ENCODE peak calls at places on chromosomes 7 and 10, in four cellular contexts. N is neural progenitor cell, V is left ventricle myocardium inferior, I is Panc1. H is an unnamed sample.

GRCh38 chr10:24912214-24912613 is 40.2 kb downstream of the PRTFDC1 start:
- DNase-seq in N (no peak), V (no peak), I (no peak), H (no peak)

GRCh38 chr10:103757531-103758293 is 97.7 kb downstream of the SH3PXD2A start:
- DNase-seq in N (no peak), V (peak; percentile 55), I (no peak), H (no peak)

GRCh38 chr10:118966131-118967125 is 63.1 kb upstream of the NANOS1 start:
- DNase-seq in N (no peak), V (peak; percentile 25), I (no peak), H (no peak)

GRCh38 chr7:96901822-96902412 is 103.4 kb upstream of the DLX6 start:
- DNase-seq in N (no peak), V (no peak), I (no peak), H (no peak)

GRCh38 chr10:98403812-98404504 is 11.0 kb downstream of the PYROXD2 start:
- DNase-seq in N (no peak), V (no peak), I (no peak), H (no peak)

GRCh38 chr7:74542558-74543117 is 88.9 kb downstream of the GTF2IRD1 start:
- DNase-seq in N (no peak), V (peak; percentile 70), I (no peak), H (peak; percentile 65)

GRCh38 chr7:28102778-28103177 is 77.8 kb downstream of the JAZF1 start:
- DNase-seq in N (no peak), V (no peak), I (no peak), H (no peak)

GRCh38 chr7:130022115-130022514 is 29.1 kb downstream of the ZC3HC1 start:
- DNase-seq in N (no peak), V (peak; percentile 25), I (no peak), H (no peak)

GRCh38 chr10:74033724-74034123 is 35.8 kb downstream of the VCL start:
- DNase-seq in N (no peak), V (no peak), I (no peak), H (no peak)

GRCh38 chr10:75400163-75400768 is 1.3 kb downstream of the ZNF503 start:
- DNase-seq in N (peak; percentile 56), V (no peak), I (no peak), H (peak; percentile 64)

GRCh38 chr7:96933067-96933645 is 72.2 kb upstream of the DLX6 start:
- DNase-seq in N (no peak), V (no peak), I (no peak), H (no peak)

GRCh38 chr10:93993414-93993781 is 333 bp upstream of the PLCE1 start:
- DNase-seq in N (no peak), V (no peak), I (no peak), H (no peak)

GRCh38 chr7:95473276-95473985 is 12.3 kb upstream of the ASB4 start:
- DNase-seq in N (peak; percentile 81), V (no peak), I (no peak), H (no peak)

GRCh38 chr7:97022451-97023306 is 2.0 kb downstream of the DLX5 start:
- DNase-seq in N (peak; percentile 39), V (no peak), I (no peak), H (no peak)

GRCh38 chr10:31431021-31431420 is 112.0 kb downstream of the ZEB1 start:
- DNase-seq in N (no peak), V (no peak), I (no peak), H (no peak)

GRCh38 chr10:80464557-80465466 is 10.7 kb downstream of the TSPAN14 start:
- DNase-seq in N (peak; percentile 93), V (no peak), I (no peak), H (no peak)

GRCh38 chr7:95427914-95428516 is 6.8 kb downstream of the PON2 start:
- DNase-seq in N (peak; percentile 28), V (no peak), I (no peak), H (no peak)

GRCh38 chr10:35400600-35401268 is 64.4 kb downstream of the CCNY start:
- DNase-seq in N (no peak), V (no peak), I (no peak), H (no peak)

GRCh38 chr10:4069491-4069890 is 284.5 kb upstream of the KLF6 start:
- DNase-seq in N (no peak), V (no peak), I (no peak), H (no peak)

GRCh38 chr7:25968205-25968993 is 183.6 kb upstream of the NFE2L3 start:
- DNase-seq in N (no peak), V (no peak), I (no peak), H (no peak)

GRCh38 chr10:76284351-76284750 is 852.9 kb downstream of the LRMDA start:
- DNase-seq in N (no peak), V (no peak), I (no peak), H (no peak)

GRCh38 chr10:24374134-24374915 is 165.4 kb downstream of the KIAA1217 start:
- DNase-seq in N (no peak), V (no peak), I (no peak), H (no peak)

GRCh38 chr10:35004651-35005050 is 85.5 kb downstream of the CUL2 start:
- DNase-seq in N (no peak), V (no peak), I (no peak), H (no peak)

GRCh38 chr10:100186253-100186780 is 488 bp upstream of the ERLIN1 start:
- DNase-seq in N (no peak), V (peak; percentile 52), I (no peak), H (peak; percentile 68)

GRCh38 chr10:49410365-49411074 is 14.6 kb upstream of the DRGX start:
- DNase-seq in N (no peak), V (peak; percentile 57), I (no peak), H (peak; percentile 55)

GRCh38 chr10:87608756-87609155 is 50.9 kb upstream of the PAPSS2 start:
- DNase-seq in N (no peak), V (no peak), I (no peak), H (no peak)

GRCh38 chr7:6546852-6547251 is 4.4 kb downstream of the GRID2IP start:
- DNase-seq in N (no peak), V (no peak), I (no peak), H (no peak)

GRCh38 chr10:46245381-46245900 is 41.4 kb upstream of the ANTXRL start:
- DNase-seq in N (no peak), V (no peak), I (no peak), H (peak; percentile 46)

GRCh38 chr7:103592187-103592586 is 146.2 kb upstream of the SLC26A5 start:
- DNase-seq in N (no peak), V (no peak), I (no peak), H (no peak)

GRCh38 chr10:112588225-112588990 is 141.4 kb downstream of the VTI1A start:
- DNase-seq in N (no peak), V (no peak), I (no peak), H (no peak)

GRCh38 chr10:8273749-8274148 is 219.3 kb downstream of the GATA3 start:
- DNase-seq in N (no peak), V (no peak), I (no peak), H (no peak)

GRCh38 chr10:77784856-77785255 is 141.7 kb downstream of the DLG5 start:
- DNase-seq in N (no peak), V (no peak), I (no peak), H (no peak)

GRCh38 chr7:155205368-155206285 is 92.1 kb upstream of the INSIG1 start:
- DNase-seq in N (peak; percentile 20), V (peak; percentile 74), I (peak; percentile 97), H (peak; percentile 86)

GRCh38 chr10:131675104-131675503 is 225.7 kb upstream of the PPP2R2D start:
- DNase-seq in N (no peak), V (no peak), I (no peak), H (no peak)

GRCh38 chr10:788796-789748 is 99.6 kb upstream of the DIP2C start:
- DNase-seq in N (peak; percentile 72), V (peak; percentile 76), I (peak; percentile 20), H (peak; percentile 82)

GRCh38 chr10:44355630-44356029 is 29.3 kb downstream of the CXCL12 start:
- DNase-seq in N (no peak), V (no peak), I (no peak), H (no peak)

GRCh38 chr7:121941836-121942235 is 68.9 kb downstream of the PTPRZ1 start:
- DNase-seq in N (no peak), V (no peak), I (no peak), H (no peak)

GRCh38 chr7:121938429-121938996 is 65.6 kb downstream of the PTPRZ1 start:
- DNase-seq in N (no peak), V (no peak), I (no peak), H (no peak)

GRCh38 chr7:121937224-121937623 is 64.3 kb downstream of the PTPRZ1 start:
- DNase-seq in N (peak; percentile 14), V (no peak), I (no peak), H (no peak)

GRCh38 chr7:121945066-121945848 is 72.3 kb downstream of the PTPRZ1 start:
- DNase-seq in N (no peak), V (no peak), I (no peak), H (no peak)

DNA sequence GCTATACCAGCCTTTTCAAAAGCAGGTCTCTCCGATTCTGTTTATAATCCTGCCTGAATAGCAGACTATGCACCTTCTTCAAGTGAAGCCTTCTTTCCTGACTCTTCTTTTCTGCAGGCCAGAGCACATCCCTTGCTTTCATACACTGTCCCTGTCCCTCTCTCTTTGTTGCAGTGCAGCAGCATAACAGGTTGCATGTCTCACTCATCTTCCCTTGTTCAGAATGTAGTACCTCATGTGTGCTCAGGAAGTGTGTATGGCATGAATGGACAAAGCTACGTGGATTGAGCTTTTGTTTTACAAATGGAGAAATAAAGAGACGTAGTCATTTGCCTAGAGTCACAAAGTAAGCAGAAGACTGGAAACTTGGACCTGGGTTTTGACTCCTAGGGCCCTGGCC is 67.9 kb downstream of the PTPRZ1 start:
- DNase-seq in N (no peak), V (no peak), I (no peak), H (no peak)
- H3K4me1 ChIP-seq in N (peaks cover 68% of the 10 kb centered on the region), V (no peaks in the 10 kb centered on the region), I (no peaks in the 10 kb centered on the region), H (no peaks in the 10 kb centered on the region)

GRCh38 chr7:4713183-4713784 is 31.2 kb downstream of the FOXK1 start:
- DNase-seq in N (peak; percentile 40), V (no peak), I (no peak), H (no peak)

GRCh38 chr7:4712371-4713182 is 30.5 kb downstream of the FOXK1 start:
- DNase-seq in N (no peak), V (no peak), I (peak; percentile 60), H (no peak)

GRCh38 chr7:4714767-4715384 is 32.8 kb downstream of the FOXK1 start:
- DNase-seq in N (no peak), V (no peak), I (no peak), H (no peak)

GRCh38 chr7:4715385-4715770 is 33.3 kb downstream of the FOXK1 start:
- DNase-seq in N (no peak), V (peak; percentile 64), I (no peak), H (peak; percentile 84)

GRCh38 chr7:4714161-4714700 is 32.1 kb downstream of the FOXK1 start:
- DNase-seq in N (no peak), V (no peak), I (no peak), H (no peak)
- TF ChIP-seq CTCF in N (no peak), V (no peak), I (no peak), H (no peak)

GRCh38 chr10:69870591-69870990 is 68.9 kb downstream of the COL13A1 start:
- DNase-seq in N (no peak), V (no peak), I (no peak), H (no peak)

GRCh38 chr10:69867699-69868558 is 66.2 kb downstream of the COL13A1 start:
- DNase-seq in N (peak; percentile 63), V (no peak), I (no peak), H (no peak)

GRCh38 chr10:69871074-69871473 is 69.4 kb downstream of the COL13A1 start:
- DNase-seq in N (peak; percentile 55), V (no peak), I (no peak), H (no peak)

GRCh38 chr10:69868821-69869220 is 67.1 kb downstream of the COL13A1 start:
- DNase-seq in N (no peak), V (no peak), I (no peak), H (no peak)

GRCh38 chr10:69869291-69869841 is 67.7 kb downstream of the COL13A1 start:
- DNase-seq in N (no peak), V (no peak), I (no peak), H (no peak)
- H3K4me1 ChIP-seq in N (peaks cover 67% of the 10 kb centered on the region), V (peaks cover 16% of the 10 kb centered on the region), I (peaks cover 12% of the 10 kb centered on the region), H (peaks cover 29% of the 10 kb centered on the region)

GRCh38 chr7:2734761-2735571 is 47.0 kb downstream of the AMZ1 start:
- DNase-seq in N (no peak), V (peak; percentile 60), I (no peak), H (peak; percentile 60)
- TF ChIP-seq CTCF in N (no peak), V (no peak), I (no peak), H (no peak)

H was measured in right atrium auricular region.